ENCODE peak calls at places on chromosomes 3 and 15, in seven cellular contexts. X, I, K, F, D, A and V are unnamed samples.

GRCh38 chr15:92906563-92907081 is 6.5 kb downstream of the CHD2 start:
- DNase-seq in X (no peak), D (no peak), A (no peak), I (no peak), K (no peak), F (no peak), V (peak; percentile 59)

GRCh38 chr3:171498921-171499320 is 38.7 kb upstream of the TNIK start:
- DNase-seq in F (no peak), I (no peak), K (no peak), X (no peak), D (no peak), A (no peak), V (no peak)

GRCh38 chr3:191255156-191255555 is 56.1 kb downstream of the OSTN start:
- DNase-seq in X (no peak), K (no peak), I (no peak), D (no peak), F (no peak), A (no peak), V (no peak)

GRCh38 chr3:139358857-139359562 is 15.2 kb downstream of the MRPS22 start:
- DNase-seq in X (no peak), D (no peak), K (no peak), A (no peak), F (no peak), I (no peak), V (no peak)

GRCh38 chr3:194508486-194509449 is 22.0 kb upstream of the ATP13A3 start:
- DNase-seq in K (no peak), F (no peak), A (no peak), D (no peak), I (no peak), X (no peak), V (no peak)

GRCh38 chr3:162270059-162270458 is 773.5 kb downstream of the OTOL1 start:
- DNase-seq in A (no peak), D (no peak), F (no peak), K (no peak), X (no peak), I (no peak), V (no peak)

GRCh38 chr3:173396191-173397041 is 1.1 kb upstream of the NLGN1 start:
- DNase-seq in K (no peak), D (no peak), X (no peak), F (no peak), A (no peak), I (peak; percentile 18), V (peak; percentile 27)

GRCh38 chr15:51104512-51104911 is 9.8 kb upstream of the TNFAIP8L3 start:
- DNase-seq in X (peak; percentile 48), K (peak; percentile 88), D (no peak), I (no peak), F (peak; percentile 65), A (peak; percentile 64), V (peak; percentile 14)

GRCh38 chr3:141471160-141471559 is 15.7 kb upstream of the RASA2 start:
- DNase-seq in A (no peak), D (no peak), K (peak; percentile 52), I (no peak), F (no peak), X (no peak), V (peak; percentile 22)

GRCh38 chr3:136263251-136263650 is 13.1 kb downstream of the PCCB start:
- DNase-seq in K (no peak), X (no peak), I (no peak), D (no peak), F (no peak), A (no peak), V (no peak)

GRCh38 chr3:11919390-11919789 is 72.7 kb upstream of the TAMM41 start:
- DNase-seq in D (peak; percentile 17), I (no peak), X (no peak), A (no peak), K (no peak), F (no peak), V (no peak)

GRCh38 chr15:65431731-65432130 is 9.0 kb upstream of the IGDCC4 start:
- DNase-seq in K (no peak), I (no peak), X (no peak), D (no peak), F (no peak), A (no peak), V (no peak)

DNA sequence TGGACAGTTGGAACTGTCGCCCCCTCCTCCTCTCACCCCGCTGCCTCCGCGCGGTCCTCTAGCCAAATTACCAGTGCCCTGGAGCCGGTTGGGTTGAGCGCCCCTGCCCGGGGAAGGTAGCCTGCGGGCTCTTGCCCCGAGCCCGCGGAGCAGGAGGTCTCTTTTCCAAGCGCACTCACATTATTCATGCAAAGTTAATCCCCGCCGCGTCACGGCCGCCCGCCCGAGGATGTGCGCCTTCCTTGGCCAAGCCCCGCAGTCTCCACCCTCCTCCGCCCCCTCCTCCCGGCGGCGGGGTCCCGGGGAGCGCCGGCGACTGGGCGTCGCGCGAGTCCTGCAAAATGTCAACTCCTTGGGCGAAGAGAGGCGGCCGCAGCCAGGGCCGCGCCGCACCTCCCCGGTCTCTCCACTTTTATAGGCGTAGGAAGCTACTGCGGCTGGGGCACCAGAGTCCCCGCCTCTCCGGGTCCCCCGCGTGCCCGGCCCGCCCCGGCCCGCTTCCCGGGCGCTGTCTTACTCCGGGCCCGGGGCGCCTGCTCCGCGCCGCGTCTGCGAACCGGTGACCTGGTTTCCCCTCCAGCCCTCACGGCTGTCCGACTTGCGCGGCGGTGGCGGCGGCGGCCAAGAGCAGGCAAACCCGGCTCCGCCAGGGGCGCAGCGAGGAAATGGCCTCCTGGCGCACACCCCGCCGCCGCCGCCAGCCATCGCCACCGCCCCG is at the start of gene THRB:
- DNase-seq in X (peak; percentile 24), A (peak; percentile 91), D (peak; percentile 89), F (peak; percentile 88), K (peak; percentile 53), I (peak; percentile 75), V (peak; percentile 43)
- TF ChIP-seq CTCF in X (peak; percentile 48), A (peak; percentile 46), D (peak; percentile 33), F (no peak), K (peak; percentile 20), I (peak; percentile 29), V (peak; percentile 34)

DNA sequence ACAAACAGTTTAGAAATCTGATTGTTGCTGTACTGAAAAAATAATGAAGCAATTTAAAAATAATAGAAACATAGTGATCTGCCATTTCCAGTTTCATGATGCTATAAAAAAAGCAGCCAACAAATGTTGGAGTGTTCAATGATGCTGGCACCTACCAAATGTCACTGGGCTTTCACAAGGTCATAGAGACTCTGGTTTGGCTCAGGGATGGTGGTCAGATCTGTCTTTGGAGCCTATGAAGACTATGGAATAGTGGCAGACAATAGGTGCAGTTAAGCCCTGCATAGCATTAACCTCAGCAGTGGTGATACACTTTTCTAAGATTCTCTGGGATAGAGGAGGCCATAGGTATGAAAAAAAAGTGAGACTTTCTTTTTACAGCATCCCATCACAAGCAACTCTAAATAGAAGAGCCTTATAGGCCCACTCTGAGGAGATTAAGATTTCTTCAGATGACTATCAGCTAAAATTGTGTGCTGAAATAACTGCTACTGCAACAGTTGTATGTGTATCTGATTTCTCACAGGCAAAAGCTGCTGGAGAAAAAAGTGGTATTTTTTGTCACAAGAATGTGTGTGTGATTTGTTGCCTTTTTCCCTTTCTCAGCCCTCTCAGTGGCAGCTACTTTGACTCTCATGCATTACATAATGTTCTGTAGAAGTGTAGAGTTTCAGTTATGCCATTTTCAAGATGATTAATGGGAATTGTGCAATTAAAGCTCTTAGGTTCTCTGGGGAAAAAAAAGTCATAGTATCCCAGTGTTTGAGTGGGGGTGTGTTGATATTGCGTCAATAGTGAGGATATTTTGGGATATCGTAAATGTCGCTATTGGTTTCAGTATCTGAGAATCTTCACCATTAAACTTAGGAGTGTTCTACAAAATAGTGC is 137.4 kb downstream of the MBNL1 start:
- DNase-seq in D (no peak), I (no peak), K (peak; percentile 97), A (no peak), X (no peak), F (no peak), V (peak; percentile 70)
- H3K4me3 ChIP-seq in D (peak overlapping the region; percentile 19), I (no peak overlapping the region), K (peak overlapping the region; percentile 43), A (peak overlapping the region; percentile 55), X (peak overlapping the region; percentile 64), F (no peak overlapping the region), V (no peak overlapping the region)

DNA sequence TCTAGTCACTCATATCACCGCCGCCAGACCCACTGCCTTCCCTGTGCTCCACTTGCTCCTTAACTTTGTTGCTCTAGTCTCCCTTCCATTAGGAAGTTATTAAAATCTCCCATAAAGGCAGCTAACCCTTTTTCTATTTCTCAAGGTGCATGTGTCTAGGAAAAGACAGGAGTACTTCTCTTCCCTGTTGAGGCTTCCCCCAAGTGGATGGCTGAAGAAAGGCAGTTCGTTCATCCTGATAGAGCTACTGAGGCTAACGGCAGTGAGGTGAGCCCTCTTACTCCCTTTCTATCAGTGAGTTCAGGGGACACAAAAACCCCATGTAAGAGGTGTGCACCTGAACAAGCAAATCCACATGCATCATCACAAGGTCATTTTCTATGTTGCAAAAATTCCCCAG is 397.8 kb downstream of the IGSF11 start:
- DNase-seq in F (no peak), I (peak; percentile 34), K (no peak), A (no peak), D (no peak), X (no peak), V (no peak)
- TF ChIP-seq CTCF in F (no peak), I (no peak), K (no peak), A (no peak), D (no peak), X (no peak), V (no peak)

GRCh38 chr3:57743511-57743910 is 12.6 kb upstream of the SLMAP start:
- DNase-seq in I (no peak), K (no peak), D (no peak), F (no peak), A (no peak), X (no peak), V (no peak)

GRCh38 chr3:57752307-57752706 is 3.8 kb upstream of the SLMAP start:
- DNase-seq in X (no peak), I (no peak), F (no peak), K (no peak), D (no peak), A (no peak), V (peak; percentile 50)

GRCh38 chr3:57745101-57745500 is 11.0 kb upstream of the SLMAP start:
- DNase-seq in F (no peak), D (no peak), A (no peak), K (no peak), I (no peak), X (no peak), V (no peak)

GRCh38 chr3:57749542-57749941 is 6.6 kb upstream of the SLMAP start:
- DNase-seq in A (no peak), D (no peak), F (no peak), K (no peak), X (no peak), I (no peak), V (no peak)

DNA sequence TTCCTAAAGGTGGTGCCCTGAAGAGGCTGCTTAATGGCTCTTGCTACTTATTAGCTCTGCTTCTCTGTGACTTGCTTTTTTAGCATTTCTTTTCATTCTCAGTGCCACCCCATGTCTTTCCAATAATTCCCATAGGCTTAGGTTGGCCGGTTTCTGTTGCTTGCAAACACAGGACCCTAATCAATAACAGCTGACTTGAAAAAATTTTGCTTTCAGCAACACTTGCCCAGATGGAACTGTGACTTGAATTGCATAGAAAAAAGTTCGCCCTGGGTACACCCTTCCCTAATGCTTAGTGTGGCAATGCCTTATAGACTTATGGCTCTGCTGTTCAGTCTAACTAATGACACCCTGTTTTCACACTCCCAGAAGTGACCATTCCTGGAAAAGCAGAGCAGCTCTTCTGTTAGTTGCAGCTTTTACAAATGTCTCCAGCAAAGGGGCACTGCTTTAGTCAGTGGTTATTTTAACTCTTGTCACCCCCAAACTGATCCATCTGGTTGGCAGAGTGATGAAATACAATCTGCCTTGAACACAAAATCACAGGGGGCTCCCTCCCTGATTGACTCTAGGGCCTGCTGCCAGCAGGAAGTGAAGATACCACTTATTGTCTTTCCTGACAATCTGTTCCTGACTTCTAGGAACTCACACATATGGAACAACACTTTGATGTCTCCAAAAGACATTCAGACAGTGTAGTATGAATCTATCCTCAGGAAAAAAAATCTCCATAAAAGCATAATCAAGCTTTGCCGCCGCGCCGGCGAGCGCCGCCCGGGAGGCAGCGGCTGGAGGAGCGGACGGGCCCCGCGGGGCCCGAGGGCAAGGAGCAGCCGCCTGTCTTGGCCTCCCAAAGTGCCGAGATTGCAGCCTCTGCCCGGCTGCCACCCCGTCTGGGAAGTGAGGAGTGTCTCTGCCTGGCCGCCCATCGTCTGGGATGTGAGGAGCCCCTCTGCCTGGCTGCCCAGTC is 9.7 kb upstream of the SLMAP start:
- DNase-seq in D (no peak), A (no peak), F (no peak), I (no peak), K (peak; percentile 45), X (no peak), V (no peak)
- H3K4me3 ChIP-seq in D (no peak overlapping the region), A (no peak overlapping the region), F (no peak overlapping the region), I (no peak overlapping the region), K (no peak overlapping the region), X (no peak overlapping the region), V (no peak overlapping the region)